ENCODE peak calls at places on chromosomes 7 and 10, in seven cellular contexts. V is prostate gland, H is mammary epithelial cell, Z is GM12865, I is cardiac muscle cell, T is upper lobe of right lung, J is Peyer's patch. A is an unnamed sample.

GRCh38 chr7:107118109-107118900 is 50.5 kb upstream of the HBP1 start:
- DNase-seq in V (no peak), H (no peak), Z (no peak), I (peak), T (no peak), J (no peak), A (no peak)

GRCh38 chr10:113381906-113382562 is 170.8 kb upstream of the HABP2 start:
- DNase-seq in V (no peak), H (no peak), Z (peak), I (peak), T (no peak), J (no peak), A (no peak)

GRCh38 chr7:28530175-28531142 is 118.1 kb downstream of the CREB5 start:
- DNase-seq in V (no peak), H (no peak), Z (no peak), I (no peak), T (no peak), J (no peak), A (no peak)

GRCh38 chr7:104179178-104179577 is 28.6 kb downstream of the ORC5 start:
- DNase-seq in V (no peak), H (no peak), Z (no peak), I (no peak), T (no peak), J (no peak), A (no peak)

GRCh38 chr7:3194501-3195141 is 106.4 kb upstream of the SDK1 start:
- DNase-seq in V (no peak), H (peak), Z (no peak), I (peak), T (no peak), J (no peak), A (no peak)

GRCh38 chr10:84510121-84510520 is 181.7 kb downstream of the CCSER2 start:
- DNase-seq in V (no peak), H (peak), Z (no peak), I (peak), T (no peak), J (no peak), A (no peak)

GRCh38 chr7:12124028-12124427 is 87.1 kb upstream of the TMEM106B start:
- DNase-seq in V (no peak), H (no peak), Z (no peak), I (no peak), T (no peak), J (no peak), A (no peak)

GRCh38 chr10:14822879-14823755 is 14.7 kb downstream of the CDNF start:
- DNase-seq in V (no peak), H (peak), Z (peak), I (peak), T (no peak), J (peak), A (peak)

GRCh38 chr10:13761490-13762091 is 174.8 kb downstream of the PRPF18 start:
- DNase-seq in V (no peak), H (no peak), Z (peak), I (no peak), T (no peak), J (no peak), A (no peak)

GRCh38 chr10:97034958-97035769 is 150.6 kb downstream of the SLIT1 start:
- DNase-seq in V (no peak), H (no peak), Z (no peak), I (no peak), T (no peak), J (no peak), A (no peak)

GRCh38 chr7:104267701-104268368 is 60.0 kb upstream of the ORC5 start:
- DNase-seq in V (no peak), H (peak), Z (no peak), I (peak), T (no peak), J (no peak), A (no peak)

GRCh38 chr7:122136639-122137253 is 7.3 kb downstream of the AASS start:
- DNase-seq in V (no peak), H (peak), Z (no peak), I (peak), T (no peak), J (no peak), A (no peak)

GRCh38 chr7:137109966-137110930 is 233.3 kb downstream of the PTN start:
- DNase-seq in V (no peak), H (peak), Z (no peak), I (peak), T (no peak), J (no peak), A (no peak)

GRCh38 chr10:99788598-99789259 is 6.3 kb downstream of the ABCC2 start:
- DNase-seq in V (no peak), H (no peak), Z (no peak), I (peak), T (no peak), J (no peak), A (peak)

GRCh38 chr7:25754333-25754732 is 397.7 kb upstream of the NFE2L3 start:
- DNase-seq in V (peak), H (no peak), Z (no peak), I (no peak), T (no peak), J (no peak), A (no peak)

GRCh38 chr7:2460641-2461040 is 15.6 kb downstream of the GRIFIN start:
- DNase-seq in V (no peak), H (no peak), Z (no peak), I (no peak), T (no peak), J (no peak), A (no peak)

GRCh38 chr10:29615195-29615594 is 19.6 kb downstream of the SVIL start:
- DNase-seq in V (no peak), H (no peak), Z (no peak), I (no peak), T (no peak), J (no peak), A (no peak)

GRCh38 chr10:29610876-29611647 is 23.7 kb downstream of the SVIL start:
- DNase-seq in V (no peak), H (no peak), Z (no peak), I (no peak), T (no peak), J (no peak), A (no peak)

GRCh38 chr10:29612657-29613056 is 22.1 kb downstream of the SVIL start:
- DNase-seq in V (no peak), H (no peak), Z (no peak), I (no peak), T (no peak), J (no peak), A (no peak)

GRCh38 chr10:29611796-29612381 is 22.9 kb downstream of the SVIL start:
- DNase-seq in V (no peak), H (no peak), Z (no peak), I (no peak), T (no peak), J (no peak), A (no peak)

DNA sequence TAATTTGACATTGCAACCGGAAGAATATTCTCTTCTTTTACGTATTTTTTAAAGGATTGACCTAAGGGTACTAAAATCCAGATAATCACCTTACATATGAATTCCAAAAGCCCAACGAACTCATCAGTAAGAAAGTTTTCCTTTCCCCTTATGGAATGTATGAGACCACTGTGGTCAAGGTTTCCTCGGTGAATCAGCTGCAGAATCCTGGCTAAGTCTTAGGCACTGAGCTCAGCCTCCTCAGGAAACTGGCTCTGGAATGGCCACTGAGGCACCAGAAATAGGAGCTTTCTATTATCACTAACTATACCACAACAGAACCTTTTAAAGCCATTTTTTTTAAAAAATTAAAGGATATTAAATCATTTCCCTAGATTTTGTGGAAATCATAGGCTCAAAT is 21.0 kb downstream of the SVIL start:
- DNase-seq in V (no peak), H (no peak), Z (no peak), I (no peak), T (no peak), J (no peak), A (no peak)
- H3K4me3 ChIP-seq in V (no peak), H (no peak), Z (no peak), I (no peak), T (no peak), J (no peak), A (no peak)

DNA sequence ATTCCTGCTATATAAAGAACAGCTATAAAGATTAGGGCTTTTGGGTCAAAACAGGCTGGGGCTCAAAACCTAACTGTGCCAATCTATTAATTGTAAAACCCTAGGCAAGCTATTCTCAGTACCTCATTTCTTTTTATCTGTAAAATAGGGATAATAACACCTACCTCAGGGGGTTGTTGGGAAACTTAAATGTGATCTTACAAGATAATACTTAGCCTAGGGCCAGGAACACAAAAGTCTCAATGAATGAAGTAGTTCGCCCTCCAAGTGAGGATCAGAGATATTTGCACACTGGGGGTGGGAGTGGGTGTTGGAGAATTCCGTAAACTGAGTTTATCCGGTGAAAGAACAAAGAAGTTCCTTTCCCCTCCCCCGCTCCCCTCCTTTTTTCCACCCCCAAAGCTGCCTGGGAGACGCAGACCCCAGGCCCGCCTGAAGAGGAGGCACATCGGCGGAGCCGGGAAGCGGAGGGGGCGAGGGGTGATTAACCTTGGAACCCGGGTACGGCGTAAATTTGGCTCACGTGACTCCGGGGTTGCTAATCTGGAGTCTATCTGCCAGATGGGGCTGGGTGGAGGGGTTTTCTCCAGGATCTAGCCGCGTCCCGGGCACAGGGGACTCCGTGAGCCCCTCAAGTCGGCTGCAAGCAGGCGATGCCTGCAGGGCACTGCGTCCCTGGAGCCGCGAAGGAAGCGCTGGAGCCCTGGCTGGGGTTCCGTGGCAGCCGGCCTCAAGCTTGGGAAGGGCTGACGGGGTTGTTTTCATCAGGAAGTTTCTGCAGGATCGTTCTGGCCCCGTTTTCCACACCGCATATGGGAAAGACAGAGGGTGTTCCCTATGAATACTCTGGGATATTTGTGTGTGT is 1.3 kb upstream of the PODXL start:
- DNase-seq in V (no peak), H (no peak), Z (no peak), I (no peak), T (no peak), J (no peak), A (peak)
- H3K4me3 ChIP-seq in V (peak), H (no peak), Z (no peak), I (peak), T (peak), J (peak), A (peak)

DNA sequence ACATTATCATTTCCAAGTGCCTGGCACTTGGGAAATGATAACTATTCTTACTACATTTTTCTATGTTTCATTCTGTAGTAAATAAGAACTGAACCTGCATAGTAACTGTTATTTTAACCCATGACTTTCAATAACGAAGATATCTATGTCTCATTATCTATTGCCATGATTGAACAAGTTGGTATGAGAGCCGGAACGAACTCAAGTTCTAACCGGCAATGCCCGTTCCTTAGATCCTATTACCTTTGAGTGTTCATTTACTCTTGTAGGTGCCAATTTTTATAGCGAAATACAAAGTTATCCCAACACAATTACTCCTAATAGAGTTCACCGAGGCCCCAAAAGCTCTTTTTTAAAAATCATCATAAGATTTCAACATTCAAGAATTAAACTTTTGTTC is 885 bp upstream of the MET start:
- DNase-seq in V (no peak), H (peak), Z (no peak), I (no peak), T (no peak), J (no peak), A (no peak)
- H3K4me3 ChIP-seq in V (peak), H (peak), Z (no peak), I (peak), T (peak), J (no peak), A (peak)

DNA sequence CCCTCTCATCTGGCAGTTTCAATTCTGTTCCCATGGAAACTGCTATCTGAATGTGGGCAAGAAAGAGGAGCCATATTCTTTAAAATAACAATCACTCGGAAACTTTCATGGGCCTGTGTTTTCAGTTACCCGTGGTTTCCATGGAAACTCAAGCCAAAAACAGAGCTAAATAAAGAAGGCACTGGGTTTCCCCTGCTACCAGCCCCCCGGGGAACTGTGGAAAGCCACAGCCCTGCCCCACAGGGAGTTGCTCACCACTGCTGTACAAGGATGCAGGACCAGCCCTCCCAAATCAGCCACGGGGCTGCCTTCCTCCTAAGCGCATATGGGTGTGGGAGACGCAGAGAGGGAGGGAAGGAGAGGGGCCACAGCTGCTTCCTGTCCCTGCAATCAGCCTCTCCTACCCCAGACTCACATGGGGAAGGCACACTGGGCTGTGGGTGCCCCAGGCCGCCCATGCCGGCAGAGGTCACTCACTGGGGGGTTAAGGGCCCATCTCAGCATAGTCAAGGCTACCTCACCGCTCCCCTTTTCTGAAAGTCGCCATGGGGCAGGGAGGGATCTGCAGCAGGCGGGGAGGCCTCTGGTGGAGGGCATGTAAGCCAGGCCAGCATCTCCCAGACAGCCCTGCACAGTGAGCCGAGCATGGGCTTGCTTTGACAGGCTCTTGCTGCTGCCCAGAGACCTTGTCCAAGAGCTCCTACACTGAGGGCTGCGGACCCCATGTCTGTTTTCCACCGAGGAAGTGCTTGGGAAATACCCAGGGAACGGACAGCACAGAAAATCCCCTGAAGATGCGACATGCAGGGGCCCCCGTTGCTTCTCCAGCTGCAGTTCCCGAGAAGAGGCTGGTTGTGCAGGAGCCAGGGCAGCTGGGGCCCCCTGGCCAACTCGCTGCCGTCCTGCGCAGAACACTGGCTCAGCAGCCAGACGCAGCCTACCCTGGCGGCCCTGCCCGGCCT is 157.3 kb upstream of the PPP2R2D start:
- DNase-seq in V (no peak), H (no peak), Z (peak), I (no peak), T (no peak), J (no peak), A (no peak)
- H3K4me3 ChIP-seq in V (no peak), H (no peak), Z (peak), I (no peak), T (no peak), J (no peak), A (no peak)

A was measured in colonic mucosa.